ENCODE peak calls at places on chromosomes 5 and 9, in ten cellular contexts. Q, H, U, D, I, R, J, O, C and M are unnamed samples.

GRCh38 chr9:113875917-113876805 is at the start of gene ZNF618:
- DNase-seq in R (peak), Q (peak), U (peak), C (no peak), J (peak), I (peak), O (peak), D (peak), H (no peak), M (peak)

GRCh38 chr9:91426123-91426745 is 2.6 kb upstream of the NFIL3 start:
- DNase-seq in J (no peak), H (peak), I (no peak), D (peak), U (no peak), C (no peak), R (no peak), Q (peak), O (peak), M (no peak)

GRCh38 chr5:137498301-137498735 is 808 bp downstream of the SPOCK1 start:
- DNase-seq in I (no peak), U (peak), D (no peak), Q (no peak), R (peak), O (peak), J (peak), H (no peak), C (no peak), M (no peak)

GRCh38 chr5:72572236-72572765 is 65.1 kb upstream of the ZNF366 start:
- DNase-seq in J (no peak), C (no peak), O (no peak), R (no peak), H (no peak), U (no peak), Q (no peak), D (no peak), I (no peak), M (no peak)

GRCh38 chr9:89891221-89892052 is 286.6 kb downstream of the GADD45G start:
- DNase-seq in O (no peak), C (no peak), H (no peak), J (peak), I (peak), U (peak), D (peak), R (peak), Q (no peak), M (no peak)

GRCh38 chr9:95762322-95762721 is 113.2 kb upstream of the ERCC6L2 start:
- DNase-seq in D (no peak), H (no peak), C (no peak), O (no peak), U (no peak), I (no peak), R (no peak), Q (no peak), J (no peak), M (no peak)

GRCh38 chr9:16143947-16144890 is 591.4 kb downstream of the CCDC171 start:
- DNase-seq in U (no peak), H (no peak), O (no peak), D (no peak), I (no peak), R (no peak), J (no peak), C (no peak), Q (no peak), M (no peak)

GRCh38 chr5:56833325-56833724 is 18.0 kb downstream of the MAP3K1 start:
- DNase-seq in Q (no peak), U (no peak), D (no peak), J (peak), O (peak), H (no peak), C (no peak), R (no peak), I (no peak), M (no peak)

GRCh38 chr9:92706218-92706940 is 36.4 kb upstream of the IPPK start:
- DNase-seq in I (no peak), U (peak), H (peak), C (no peak), Q (peak), D (peak), O (peak), J (no peak), R (no peak), M (peak)

GRCh38 chr5:38639377-38640011 is 83.0 kb upstream of the LIFR start:
- DNase-seq in J (no peak), D (no peak), O (no peak), Q (no peak), C (no peak), H (no peak), I (no peak), U (no peak), R (no peak), M (no peak)

GRCh38 chr5:140025736-140026135 is 17.4 kb downstream of the NRG2 start:
- DNase-seq in C (no peak), I (no peak), Q (no peak), U (no peak), O (no peak), D (no peak), H (no peak), J (no peak), R (no peak), M (no peak)

GRCh38 chr9:22469928-22470544 is 23.4 kb downstream of the DMRTA1 start:
- DNase-seq in U (no peak), I (no peak), H (peak), C (no peak), O (peak), D (peak), J (no peak), Q (peak), R (no peak), M (no peak)

GRCh38 chr9:22528485-22528884 is 81.9 kb downstream of the DMRTA1 start:
- DNase-seq in Q (peak), D (no peak), I (no peak), C (no peak), U (no peak), O (peak), H (peak), J (no peak), R (no peak), M (no peak)

GRCh38 chr9:34993502-34994428 is 4.2 kb downstream of the DNAJB5 start:
- DNase-seq in D (no peak), C (no peak), J (peak), Q (no peak), I (peak), U (peak), R (peak), O (peak), H (no peak), M (no peak)

GRCh38 chr9:34991833-34992375 is 2.4 kb downstream of the DNAJB5 start:
- DNase-seq in R (peak), J (no peak), C (no peak), H (peak), Q (no peak), O (peak), I (no peak), U (peak), D (no peak), M (no peak)

GRCh38 chr9:34990908-34991832 is 1.6 kb downstream of the DNAJB5 start:
- DNase-seq in Q (no peak), C (no peak), J (peak), R (peak), I (no peak), O (peak), H (no peak), D (no peak), U (no peak), M (no peak)

GRCh38 chr9:34994429-34995287 is 5.1 kb downstream of the DNAJB5 start:
- DNase-seq in J (no peak), H (peak), O (peak), D (peak), U (no peak), C (no peak), R (peak), Q (no peak), I (peak), M (no peak)

GRCh38 chr9:34992376-34992951 is 2.9 kb downstream of the DNAJB5 start:
- DNase-seq in C (no peak), H (peak), J (peak), U (peak), O (no peak), D (no peak), Q (no peak), I (no peak), R (peak), M (no peak)
- H3K27ac ChIP-seq in C (no peak), H (peak), J (peak), U (peak), O (peak), D (peak), Q (no peak), I (peak), R (peak), M (no peak)

GRCh38 chr9:137236936-137237421 is 4.1 kb upstream of the TUBB4B start:
- DNase-seq in H (no peak), D (no peak), O (no peak), I (no peak), J (no peak), C (no peak), U (no peak), R (no peak), Q (no peak), M (no peak)
- H3K27ac ChIP-seq in H (peak), D (no peak), O (no peak), I (peak), J (no peak), C (no peak), U (no peak), R (no peak), Q (peak), M (no peak)

GRCh38 chr5:170540276-170540675 is 36.5 kb downstream of the KCNIP1 start:
- DNase-seq in C (no peak), H (no peak), D (no peak), Q (no peak), R (no peak), J (no peak), I (no peak), O (no peak), U (no peak), M (no peak)

GRCh38 chr5:170546257-170546656 is 42.4 kb downstream of the KCNIP1 start:
- DNase-seq in U (no peak), J (no peak), O (no peak), Q (no peak), R (no peak), H (no peak), D (no peak), I (no peak), C (no peak), M (no peak)

GRCh38 chr5:170542691-170543275 is 39.0 kb downstream of the KCNIP1 start:
- DNase-seq in U (no peak), R (no peak), I (no peak), J (no peak), H (no peak), O (no peak), C (no peak), Q (no peak), D (no peak), M (no peak)

GRCh38 chr5:170541146-170541769 is 37.4 kb downstream of the KCNIP1 start:
- DNase-seq in C (no peak), D (no peak), R (no peak), I (no peak), U (no peak), O (no peak), H (no peak), J (no peak), Q (no peak), M (no peak)

GRCh38 chr5:170545313-170545712 is 41.5 kb downstream of the KCNIP1 start:
- DNase-seq in H (no peak), I (no peak), D (no peak), C (no peak), O (no peak), J (no peak), R (no peak), Q (no peak), U (no peak), M (no peak)
- H3K27ac ChIP-seq in H (no peak), I (no peak), D (no peak), C (no peak), O (no peak), J (no peak), R (no peak), Q (no peak), U (no peak), M (no peak)

GRCh38 chr5:178531786-178532185 is 58.4 kb downstream of the COL23A1 start:
- DNase-seq in U (no peak), R (no peak), J (peak), C (no peak), Q (no peak), I (no peak), O (no peak), H (no peak), D (no peak), M (no peak)

GRCh38 chr5:178533136-178533535 is 57.1 kb downstream of the COL23A1 start:
- DNase-seq in U (no peak), O (no peak), J (peak), H (no peak), R (no peak), D (no peak), C (no peak), Q (no peak), I (no peak), M (no peak)

GRCh38 chr5:178532236-178532635 is 58.0 kb downstream of the COL23A1 start:
- DNase-seq in D (no peak), R (no peak), H (no peak), O (no peak), Q (no peak), C (no peak), J (peak), I (no peak), U (no peak), M (no peak)

GRCh38 chr5:178530526-178530925 is 59.7 kb downstream of the COL23A1 start:
- DNase-seq in U (no peak), I (no peak), C (no peak), J (peak), Q (no peak), D (no peak), O (no peak), R (no peak), H (no peak), M (no peak)

DNA sequence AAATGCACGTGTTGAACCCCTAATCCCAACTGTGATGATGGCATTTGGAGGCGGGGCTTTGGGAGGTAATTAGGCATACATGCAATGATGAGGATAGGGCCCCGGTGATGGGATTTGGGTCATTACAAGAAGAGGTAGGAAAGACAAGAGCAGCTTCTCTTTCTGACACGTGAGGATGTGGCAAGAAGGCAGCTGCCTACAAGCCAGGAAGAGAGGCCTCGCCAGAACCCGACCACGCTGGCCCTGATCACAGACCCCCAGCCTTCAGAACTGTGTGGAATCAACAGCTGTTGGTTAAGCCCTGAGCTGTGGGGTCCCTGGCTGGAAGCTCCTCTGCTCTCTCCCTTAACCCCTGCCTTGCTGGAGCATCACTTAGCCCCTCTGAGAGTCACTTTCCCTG is 57.5 kb downstream of the COL23A1 start:
- DNase-seq in J (peak), C (no peak), Q (no peak), D (no peak), O (no peak), I (no peak), U (no peak), H (no peak), R (no peak), M (no peak)
- H3K27ac ChIP-seq in J (no peak), C (no peak), Q (no peak), D (no peak), O (no peak), I (no peak), U (no peak), H (no peak), R (no peak), M (no peak)

GRCh38 chr5:74256947-74257573 is 383.5 kb downstream of the ENC1 start:
- DNase-seq in J (peak), H (no peak), I (no peak), R (no peak), D (no peak), O (no peak), C (no peak), U (no peak), Q (no peak), M (no peak)
- H3K27ac ChIP-seq in J (peak), H (no peak), I (peak), R (peak), D (peak), O (peak), C (no peak), U (peak), Q (no peak), M (no peak)